ENCODE peak calls at places on chromosomes 5 and 9, in nine cellular contexts. N, Y, C, G, L, U, X, B and K are unnamed samples.
A peak's percentile ranks its signal among the peaks of the same experiment; 100 is the strongest.

GRCh38 chr9:10173561-10173960 is 439.2 kb downstream of the PTPRD start:
- DNase-seq in N (no peak), Y (no peak), C (no peak), G (no peak), L (no peak), U (no peak), X (no peak), B (no peak), K (no peak)

GRCh38 chr5:168529361-168530234 is 493 bp downstream of the FBLL1 start:
- DNase-seq in N (no peak), Y (no peak), C (no peak), G (no peak), L (no peak), U (no peak), X (no peak), B (no peak), K (peak; percentile 6)

GRCh38 chr9:16425572-16425971 is 444.9 kb downstream of the BNC2 start:
- DNase-seq in N (no peak), Y (no peak), C (no peak), G (no peak), L (no peak), U (no peak), X (no peak), B (no peak), K (no peak)

GRCh38 chr5:134136771-134137170 is 22.3 kb downstream of the TCF7 start:
- DNase-seq in N (peak; percentile 8), Y (peak; percentile 41), C (peak; percentile 9), G (peak; percentile 3), L (no peak), U (no peak), X (no peak), B (peak; percentile 31), K (no peak)

GRCh38 chr5:35859101-35859661 is 2.5 kb downstream of the IL7R start:
- DNase-seq in N (no peak), Y (no peak), C (no peak), G (no peak), L (no peak), U (no peak), X (peak; percentile 40), B (no peak), K (no peak)

GRCh38 chr5:91591076-91591475 is 208.0 kb upstream of the ARRDC3 start:
- DNase-seq in N (no peak), Y (no peak), C (no peak), G (no peak), L (no peak), U (no peak), X (no peak), B (no peak), K (no peak)

GRCh38 chr9:114580609-114581193 is 6.9 kb upstream of the ATP6V1G1 start:
- DNase-seq in N (no peak), Y (no peak), C (no peak), G (no peak), L (no peak), U (no peak), X (no peak), B (no peak), K (no peak)

GRCh38 chr9:129990269-129991005 is 52.6 kb downstream of the FNBP1 start:
- DNase-seq in N (no peak), Y (no peak), C (no peak), G (peak; percentile 37), L (no peak), U (no peak), X (no peak), B (no peak), K (no peak)

GRCh38 chr5:116423587-116424257 is 150.9 kb downstream of the SEMA6A start:
- DNase-seq in N (no peak), Y (no peak), C (no peak), G (no peak), L (no peak), U (no peak), X (no peak), B (no peak), K (no peak)

DNA sequence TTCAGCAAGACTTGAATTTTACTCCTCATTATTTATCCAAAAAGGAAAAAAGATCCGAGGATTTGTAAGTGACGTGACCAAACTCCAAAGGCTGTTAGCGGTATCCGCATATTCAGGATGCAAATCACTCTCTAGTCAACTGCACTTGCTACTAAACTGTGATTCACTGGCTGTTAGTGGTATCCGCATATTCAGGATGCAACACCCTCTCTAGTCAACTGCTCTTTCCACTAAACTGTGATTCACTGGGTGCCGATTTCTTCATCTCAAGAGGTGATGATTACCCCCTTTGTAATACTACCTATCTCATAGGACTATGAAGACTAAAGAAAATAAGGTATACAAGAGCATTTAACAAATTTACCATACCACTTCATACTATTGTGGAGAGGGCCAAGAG is 5.7 kb downstream of the MAPKAP1 start:
- DNase-seq in N (no peak), Y (no peak), C (no peak), G (no peak), L (no peak), U (no peak), X (no peak), B (no peak), K (no peak)
- TF ChIP-seq POLR2A in N (no peak), Y (no peak), C (no peak), G (no peak), L (no peak), U (no peak), X (no peak), B (no peak), K (no peak)

GRCh38 chr5:181245427-181246275 is 1.9 kb upstream of the RACK1 start:
- DNase-seq in N (no peak), Y (no peak), C (no peak), G (peak; percentile 31), L (no peak), U (no peak), X (no peak), B (no peak), K (no peak)
- TF ChIP-seq POLR2A in N (no peak), Y (no peak), C (no peak), G (no peak), L (no peak), U (no peak), X (no peak), B (no peak), K (no peak)

GRCh38 chr5:81203729-81204128 is 29.4 kb upstream of the CKMT2 start:
- DNase-seq in N (no peak), Y (no peak), C (no peak), G (no peak), L (no peak), U (no peak), X (no peak), B (no peak), K (no peak)

GRCh38 chr5:81202652-81203051 is 30.5 kb upstream of the CKMT2 start:
- DNase-seq in N (no peak), Y (no peak), C (no peak), G (no peak), L (peak; percentile 35), U (no peak), X (no peak), B (no peak), K (no peak)

GRCh38 chr5:81204205-81204604 is 28.9 kb upstream of the CKMT2 start:
- DNase-seq in N (no peak), Y (no peak), C (no peak), G (no peak), L (no peak), U (no peak), X (no peak), B (no peak), K (no peak)

GRCh38 chr5:81207009-81207408 is 26.1 kb upstream of the CKMT2 start:
- DNase-seq in N (no peak), Y (no peak), C (no peak), G (no peak), L (no peak), U (peak; percentile 13), X (no peak), B (no peak), K (no peak)

DNA sequence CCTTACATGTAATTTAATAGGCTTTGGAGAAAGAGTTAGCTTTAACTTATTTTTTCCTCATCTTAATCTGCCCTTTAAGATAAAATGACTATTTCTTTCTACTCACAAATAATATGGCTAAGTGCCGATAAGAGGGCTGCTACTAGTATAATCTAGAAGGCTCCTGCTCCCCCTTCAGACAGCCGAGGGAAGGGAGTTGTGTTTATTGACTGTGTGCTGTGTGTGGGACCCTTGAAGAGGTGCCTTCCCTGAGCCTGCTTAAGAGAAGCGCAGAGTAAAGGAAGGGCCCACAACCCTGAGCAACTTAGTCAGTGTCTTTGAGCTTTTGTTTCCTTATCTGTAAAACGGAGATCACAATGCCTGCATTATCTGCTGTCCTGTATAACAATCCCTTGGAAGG is 28.1 kb upstream of the CKMT2 start:
- DNase-seq in N (no peak), Y (no peak), C (no peak), G (no peak), L (no peak), U (no peak), X (no peak), B (no peak), K (no peak)
- TF ChIP-seq POLR2A in N (no peak), Y (no peak), C (no peak), G (no peak), L (no peak), U (no peak), X (no peak), B (no peak), K (no peak)

DNA sequence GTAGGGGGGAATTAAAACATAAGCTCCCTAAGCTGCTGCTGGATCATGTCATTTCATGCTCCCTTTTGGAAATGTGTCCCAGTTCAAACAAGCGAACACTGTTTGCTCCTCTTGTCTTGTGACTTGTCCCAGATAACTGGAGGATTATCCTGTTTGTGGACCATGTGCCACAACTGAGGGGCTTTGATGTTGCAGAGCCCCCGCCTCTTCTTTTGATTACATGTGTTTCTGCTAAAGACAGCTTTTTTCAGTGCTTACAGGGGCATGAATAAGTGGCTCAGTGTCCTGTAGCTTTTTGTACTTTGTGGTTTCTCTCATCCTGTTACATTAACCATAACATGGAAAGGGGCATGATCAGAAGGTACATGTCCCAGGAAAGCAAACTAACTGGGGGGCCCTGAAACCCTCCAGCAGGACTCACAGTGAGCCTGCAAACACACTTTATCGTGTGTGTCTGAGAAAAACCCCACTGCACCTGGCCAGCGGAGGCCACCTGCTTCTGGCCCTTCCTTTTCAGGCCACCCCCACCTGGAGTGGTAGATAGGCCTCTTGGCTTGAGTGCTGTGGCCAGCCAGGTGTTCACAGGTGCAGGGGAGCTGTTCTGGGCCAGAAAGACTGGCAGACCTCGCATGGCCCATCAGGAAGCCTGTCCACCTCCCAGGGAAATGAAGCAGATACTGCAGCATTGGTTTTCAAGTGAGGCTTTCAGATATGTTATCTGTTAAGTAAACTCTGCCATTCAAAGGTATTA is 285.6 kb downstream of the FANCC start:
- DNase-seq in N (no peak), Y (no peak), C (no peak), G (no peak), L (no peak), U (no peak), X (no peak), B (no peak), K (no peak)
- TF ChIP-seq POLR2A in N (no peak), Y (no peak), C (no peak), G (no peak), L (no peak), U (no peak), X (no peak), B (no peak), K (no peak)